ENCODE peak calls at places on chromosomes 11 and 22, in nine cellular contexts. One of them, this sample, is unnamed.

GRCh38 chr22:38657248-38657909 is 941 bp downstream of the CBY1 start:
- DNase-seq in islet precursor cell: peak
- DNase-seq in GF-D8: peak
- DNase-seq in PC-3: peak
- DNase-seq in GM23338: peak
- DNase-seq in activated CD4-positive, CD25-positive, alpha-beta regulatory T cell treated with anti-CD3 and anti-CD28 coated beads, Interleukin-2, amount 50 U/mL, for 72 hours: peak
- DNase-seq in activated T-cell treated with anti-CD3 and anti-CD28 coated beads, Interleukin-2, amount 50 U/mL, for 72 hours: peak
- DNase-seq in anterior cingulate cortex: no peak
- DNase-seq in NCI-H1092: no peak
- DNase-seq in this sample: peak

GRCh38 chr22:43337385-43337784 is 5.8 kb downstream of the SCUBE1 start:
- DNase-seq in PC-3: no peak
- DNase-seq in GF-D8: no peak
- DNase-seq in activated CD4-positive, CD25-positive, alpha-beta regulatory T cell treated with anti-CD3 and anti-CD28 coated beads, Interleukin-2, amount 50 U/mL, for 72 hours: no peak
- DNase-seq in activated T-cell treated with anti-CD3 and anti-CD28 coated beads, Interleukin-2, amount 50 U/mL, for 72 hours: no peak
- DNase-seq in islet precursor cell: no peak
- DNase-seq in NCI-H1092: no peak
- DNase-seq in GM23338: no peak
- DNase-seq in anterior cingulate cortex: no peak
- DNase-seq in this sample: no peak

GRCh38 chr22:39690901-39691620 is 120.5 kb downstream of the CACNA1I start:
- DNase-seq in islet precursor cell: no peak
- DNase-seq in GM23338: peak
- DNase-seq in PC-3: no peak
- DNase-seq in activated CD4-positive, CD25-positive, alpha-beta regulatory T cell treated with anti-CD3 and anti-CD28 coated beads, Interleukin-2, amount 50 U/mL, for 72 hours: no peak
- DNase-seq in GF-D8: no peak
- DNase-seq in NCI-H1092: peak
- DNase-seq in anterior cingulate cortex: peak
- DNase-seq in activated T-cell treated with anti-CD3 and anti-CD28 coated beads, Interleukin-2, amount 50 U/mL, for 72 hours: peak
- DNase-seq in this sample: no peak

GRCh38 chr22:45534339-45535192 is 31.9 kb downstream of the FBLN1 start:
- DNase-seq in activated CD4-positive, CD25-positive, alpha-beta regulatory T cell treated with anti-CD3 and anti-CD28 coated beads, Interleukin-2, amount 50 U/mL, for 72 hours: no peak
- DNase-seq in GF-D8: no peak
- DNase-seq in PC-3: no peak
- DNase-seq in NCI-H1092: peak
- DNase-seq in islet precursor cell: no peak
- DNase-seq in anterior cingulate cortex: no peak
- DNase-seq in activated T-cell treated with anti-CD3 and anti-CD28 coated beads, Interleukin-2, amount 50 U/mL, for 72 hours: no peak
- DNase-seq in GM23338: no peak
- DNase-seq in this sample: no peak

GRCh38 chr11:102191832-102192231 is 81.6 kb downstream of the YAP1 start:
- DNase-seq in GM23338: no peak
- DNase-seq in activated T-cell treated with anti-CD3 and anti-CD28 coated beads, Interleukin-2, amount 50 U/mL, for 72 hours: no peak
- DNase-seq in activated CD4-positive, CD25-positive, alpha-beta regulatory T cell treated with anti-CD3 and anti-CD28 coated beads, Interleukin-2, amount 50 U/mL, for 72 hours: no peak
- DNase-seq in GF-D8: no peak
- DNase-seq in islet precursor cell: no peak
- DNase-seq in anterior cingulate cortex: no peak
- DNase-seq in NCI-H1092: no peak
- DNase-seq in PC-3: no peak
- DNase-seq in this sample: peak

GRCh38 chr11:44992774-44993173 is 42.1 kb upstream of the TP53I11 start:
- DNase-seq in NCI-H1092: no peak
- DNase-seq in activated T-cell treated with anti-CD3 and anti-CD28 coated beads, Interleukin-2, amount 50 U/mL, for 72 hours: no peak
- DNase-seq in anterior cingulate cortex: no peak
- DNase-seq in PC-3: no peak
- DNase-seq in GM23338: no peak
- DNase-seq in activated CD4-positive, CD25-positive, alpha-beta regulatory T cell treated with anti-CD3 and anti-CD28 coated beads, Interleukin-2, amount 50 U/mL, for 72 hours: no peak
- DNase-seq in islet precursor cell: no peak
- DNase-seq in GF-D8: no peak
- DNase-seq in this sample: no peak

GRCh38 chr11:35038211-35038930 is 100.6 kb upstream of the CD44 start:
- DNase-seq in anterior cingulate cortex: no peak
- DNase-seq in GF-D8: no peak
- DNase-seq in GM23338: no peak
- DNase-seq in NCI-H1092: no peak
- DNase-seq in activated CD4-positive, CD25-positive, alpha-beta regulatory T cell treated with anti-CD3 and anti-CD28 coated beads, Interleukin-2, amount 50 U/mL, for 72 hours: no peak
- DNase-seq in islet precursor cell: no peak
- DNase-seq in PC-3: peak
- DNase-seq in activated T-cell treated with anti-CD3 and anti-CD28 coated beads, Interleukin-2, amount 50 U/mL, for 72 hours: peak
- DNase-seq in this sample: no peak

GRCh38 chr11:10600570-10601248 is 32.2 kb upstream of the LYVE1 start:
- DNase-seq in islet precursor cell: peak
- DNase-seq in GF-D8: no peak
- DNase-seq in activated CD4-positive, CD25-positive, alpha-beta regulatory T cell treated with anti-CD3 and anti-CD28 coated beads, Interleukin-2, amount 50 U/mL, for 72 hours: no peak
- DNase-seq in activated T-cell treated with anti-CD3 and anti-CD28 coated beads, Interleukin-2, amount 50 U/mL, for 72 hours: no peak
- DNase-seq in anterior cingulate cortex: no peak
- DNase-seq in PC-3: no peak
- DNase-seq in GM23338: no peak
- DNase-seq in NCI-H1092: no peak
- DNase-seq in this sample: no peak

GRCh38 chr11:75312346-75312745 is 39.1 kb downstream of the ARRB1 start:
- DNase-seq in GM23338: no peak
- DNase-seq in PC-3: no peak
- DNase-seq in activated T-cell treated with anti-CD3 and anti-CD28 coated beads, Interleukin-2, amount 50 U/mL, for 72 hours: no peak
- DNase-seq in GF-D8: no peak
- DNase-seq in anterior cingulate cortex: no peak
- DNase-seq in NCI-H1092: no peak
- DNase-seq in activated CD4-positive, CD25-positive, alpha-beta regulatory T cell treated with anti-CD3 and anti-CD28 coated beads, Interleukin-2, amount 50 U/mL, for 72 hours: no peak
- DNase-seq in islet precursor cell: no peak
- DNase-seq in this sample: no peak

GRCh38 chr11:120280566-120281160 is 40.7 kb downstream of the POU2F3 start:
- DNase-seq in activated CD4-positive, CD25-positive, alpha-beta regulatory T cell treated with anti-CD3 and anti-CD28 coated beads, Interleukin-2, amount 50 U/mL, for 72 hours: no peak
- DNase-seq in GF-D8: no peak
- DNase-seq in anterior cingulate cortex: no peak
- DNase-seq in PC-3: no peak
- DNase-seq in islet precursor cell: no peak
- DNase-seq in NCI-H1092: no peak
- DNase-seq in GM23338: no peak
- DNase-seq in activated T-cell treated with anti-CD3 and anti-CD28 coated beads, Interleukin-2, amount 50 U/mL, for 72 hours: no peak
- DNase-seq in this sample: no peak

GRCh38 chr22:46803936-46804335 is 41.5 kb downstream of the TBC1D22A start:
- DNase-seq in GF-D8: no peak
- DNase-seq in anterior cingulate cortex: no peak
- DNase-seq in NCI-H1092: no peak
- DNase-seq in PC-3: no peak
- DNase-seq in GM23338: no peak
- DNase-seq in activated T-cell treated with anti-CD3 and anti-CD28 coated beads, Interleukin-2, amount 50 U/mL, for 72 hours: no peak
- DNase-seq in activated CD4-positive, CD25-positive, alpha-beta regulatory T cell treated with anti-CD3 and anti-CD28 coated beads, Interleukin-2, amount 50 U/mL, for 72 hours: no peak
- DNase-seq in islet precursor cell: no peak
- DNase-seq in this sample: no peak

GRCh38 chr11:20156280-20156875 is 3.9 kb downstream of the DBX1 start:
- DNase-seq in activated T-cell treated with anti-CD3 and anti-CD28 coated beads, Interleukin-2, amount 50 U/mL, for 72 hours: peak
- DNase-seq in PC-3: no peak
- DNase-seq in GF-D8: no peak
- DNase-seq in anterior cingulate cortex: no peak
- DNase-seq in NCI-H1092: peak
- DNase-seq in islet precursor cell: peak
- DNase-seq in GM23338: peak
- DNase-seq in activated CD4-positive, CD25-positive, alpha-beta regulatory T cell treated with anti-CD3 and anti-CD28 coated beads, Interleukin-2, amount 50 U/mL, for 72 hours: no peak
- DNase-seq in this sample: no peak

GRCh38 chr11:858993-859339 is 16.3 kb downstream of the TSPAN4 start:
- DNase-seq in activated T-cell treated with anti-CD3 and anti-CD28 coated beads, Interleukin-2, amount 50 U/mL, for 72 hours: no peak
- DNase-seq in GM23338: no peak
- DNase-seq in activated CD4-positive, CD25-positive, alpha-beta regulatory T cell treated with anti-CD3 and anti-CD28 coated beads, Interleukin-2, amount 50 U/mL, for 72 hours: no peak
- DNase-seq in islet precursor cell: no peak
- DNase-seq in PC-3: no peak
- DNase-seq in NCI-H1092: no peak
- DNase-seq in GF-D8: no peak
- DNase-seq in anterior cingulate cortex: no peak
- DNase-seq in this sample: no peak

GRCh38 chr11:126391286-126391954 is 35.9 kb downstream of the ST3GAL4 start:
- DNase-seq in PC-3: no peak
- DNase-seq in islet precursor cell: no peak
- DNase-seq in anterior cingulate cortex: no peak
- DNase-seq in GF-D8: peak
- DNase-seq in NCI-H1092: no peak
- DNase-seq in activated CD4-positive, CD25-positive, alpha-beta regulatory T cell treated with anti-CD3 and anti-CD28 coated beads, Interleukin-2, amount 50 U/mL, for 72 hours: no peak
- DNase-seq in GM23338: no peak
- DNase-seq in activated T-cell treated with anti-CD3 and anti-CD28 coated beads, Interleukin-2, amount 50 U/mL, for 72 hours: no peak
- DNase-seq in this sample: no peak

GRCh38 chr22:36423461-36424404 is 36.0 kb upstream of the MYH9 start:
- DNase-seq in PC-3: no peak
- DNase-seq in islet precursor cell: no peak
- DNase-seq in NCI-H1092: no peak
- DNase-seq in GM23338: peak
- DNase-seq in activated CD4-positive, CD25-positive, alpha-beta regulatory T cell treated with anti-CD3 and anti-CD28 coated beads, Interleukin-2, amount 50 U/mL, for 72 hours: no peak
- DNase-seq in activated T-cell treated with anti-CD3 and anti-CD28 coated beads, Interleukin-2, amount 50 U/mL, for 72 hours: no peak
- DNase-seq in anterior cingulate cortex: no peak
- DNase-seq in GF-D8: peak
- DNase-seq in this sample: no peak

GRCh38 chr11:44602810-44603410 is 37.4 kb downstream of the CD82 start:
- DNase-seq in islet precursor cell: no peak
- DNase-seq in GM23338: no peak
- DNase-seq in anterior cingulate cortex: no peak
- DNase-seq in GF-D8: no peak
- DNase-seq in PC-3: no peak
- DNase-seq in activated CD4-positive, CD25-positive, alpha-beta regulatory T cell treated with anti-CD3 and anti-CD28 coated beads, Interleukin-2, amount 50 U/mL, for 72 hours: no peak
- DNase-seq in NCI-H1092: no peak
- DNase-seq in activated T-cell treated with anti-CD3 and anti-CD28 coated beads, Interleukin-2, amount 50 U/mL, for 72 hours: no peak
- DNase-seq in this sample: no peak

GRCh38 chr22:49956418-49956770 is 4.2 kb upstream of the PIM3 start:
- DNase-seq in PC-3: no peak
- DNase-seq in NCI-H1092: no peak
- DNase-seq in anterior cingulate cortex: no peak
- DNase-seq in activated CD4-positive, CD25-positive, alpha-beta regulatory T cell treated with anti-CD3 and anti-CD28 coated beads, Interleukin-2, amount 50 U/mL, for 72 hours: no peak
- DNase-seq in islet precursor cell: no peak
- DNase-seq in GF-D8: no peak
- DNase-seq in activated T-cell treated with anti-CD3 and anti-CD28 coated beads, Interleukin-2, amount 50 U/mL, for 72 hours: no peak
- DNase-seq in GM23338: no peak
- DNase-seq in this sample: no peak

GRCh38 chr11:82899191-82899820 is 924 bp downstream of the PRCP start:
- DNase-seq in PC-3: no peak
- DNase-seq in GF-D8: peak
- DNase-seq in activated CD4-positive, CD25-positive, alpha-beta regulatory T cell treated with anti-CD3 and anti-CD28 coated beads, Interleukin-2, amount 50 U/mL, for 72 hours: no peak
- DNase-seq in activated T-cell treated with anti-CD3 and anti-CD28 coated beads, Interleukin-2, amount 50 U/mL, for 72 hours: peak
- DNase-seq in NCI-H1092: no peak
- DNase-seq in anterior cingulate cortex: no peak
- DNase-seq in GM23338: no peak
- DNase-seq in islet precursor cell: no peak
- DNase-seq in this sample: no peak

GRCh38 chr11:30749268-30749667 is 163.1 kb upstream of the MPPED2 start:
- DNase-seq in NCI-H1092: no peak
- DNase-seq in islet precursor cell: no peak
- DNase-seq in PC-3: no peak
- DNase-seq in GM23338: peak
- DNase-seq in GF-D8: no peak
- DNase-seq in activated T-cell treated with anti-CD3 and anti-CD28 coated beads, Interleukin-2, amount 50 U/mL, for 72 hours: no peak
- DNase-seq in anterior cingulate cortex: no peak
- DNase-seq in activated CD4-positive, CD25-positive, alpha-beta regulatory T cell treated with anti-CD3 and anti-CD28 coated beads, Interleukin-2, amount 50 U/mL, for 72 hours: no peak
- DNase-seq in this sample: no peak

GRCh38 chr11:32792111-32792947 is 2.1 kb downstream of the CCDC73 start:
- DNase-seq in GF-D8: no peak
- DNase-seq in PC-3: peak
- DNase-seq in anterior cingulate cortex: no peak
- DNase-seq in NCI-H1092: no peak
- DNase-seq in islet precursor cell: no peak
- DNase-seq in GM23338: no peak
- DNase-seq in activated CD4-positive, CD25-positive, alpha-beta regulatory T cell treated with anti-CD3 and anti-CD28 coated beads, Interleukin-2, amount 50 U/mL, for 72 hours: no peak
- DNase-seq in activated T-cell treated with anti-CD3 and anti-CD28 coated beads, Interleukin-2, amount 50 U/mL, for 72 hours: no peak
- DNase-seq in this sample: no peak

GRCh38 chr11:131658952-131659351 is 288.5 kb downstream of the NTM start:
- DNase-seq in GM23338: no peak
- DNase-seq in activated CD4-positive, CD25-positive, alpha-beta regulatory T cell treated with anti-CD3 and anti-CD28 coated beads, Interleukin-2, amount 50 U/mL, for 72 hours: no peak
- DNase-seq in anterior cingulate cortex: no peak
- DNase-seq in PC-3: no peak
- DNase-seq in islet precursor cell: peak
- DNase-seq in GF-D8: peak
- DNase-seq in activated T-cell treated with anti-CD3 and anti-CD28 coated beads, Interleukin-2, amount 50 U/mL, for 72 hours: no peak
- DNase-seq in NCI-H1092: no peak
- DNase-seq in this sample: no peak

GRCh38 chr22:18997925-18998315 is 61.8 kb upstream of the PRODH start:
- DNase-seq in NCI-H1092: no peak
- DNase-seq in islet precursor cell: no peak
- DNase-seq in anterior cingulate cortex: peak
- DNase-seq in activated CD4-positive, CD25-positive, alpha-beta regulatory T cell treated with anti-CD3 and anti-CD28 coated beads, Interleukin-2, amount 50 U/mL, for 72 hours: no peak
- DNase-seq in GF-D8: no peak
- DNase-seq in activated T-cell treated with anti-CD3 and anti-CD28 coated beads, Interleukin-2, amount 50 U/mL, for 72 hours: no peak
- DNase-seq in PC-3: no peak
- DNase-seq in GM23338: peak
- DNase-seq in this sample: no peak

GRCh38 chr11:60777572-60777971 is 7.6 kb upstream of the MS4A10 start:
- DNase-seq in GF-D8: no peak
- DNase-seq in activated T-cell treated with anti-CD3 and anti-CD28 coated beads, Interleukin-2, amount 50 U/mL, for 72 hours: no peak
- DNase-seq in anterior cingulate cortex: no peak
- DNase-seq in GM23338: no peak
- DNase-seq in PC-3: peak
- DNase-seq in islet precursor cell: no peak
- DNase-seq in activated CD4-positive, CD25-positive, alpha-beta regulatory T cell treated with anti-CD3 and anti-CD28 coated beads, Interleukin-2, amount 50 U/mL, for 72 hours: no peak
- DNase-seq in NCI-H1092: no peak
- DNase-seq in this sample: peak

GRCh38 chr11:13949876-13950275 is 12.6 kb upstream of the SPON1 start:
- DNase-seq in anterior cingulate cortex: no peak
- DNase-seq in GF-D8: no peak
- DNase-seq in GM23338: no peak
- DNase-seq in NCI-H1092: no peak
- DNase-seq in activated T-cell treated with anti-CD3 and anti-CD28 coated beads, Interleukin-2, amount 50 U/mL, for 72 hours: no peak
- DNase-seq in islet precursor cell: peak
- DNase-seq in PC-3: peak
- DNase-seq in activated CD4-positive, CD25-positive, alpha-beta regulatory T cell treated with anti-CD3 and anti-CD28 coated beads, Interleukin-2, amount 50 U/mL, for 72 hours: no peak
- DNase-seq in this sample: no peak

GRCh38 chr11:59172345-59173079 is 580 bp downstream of the DTX4 start:
- DNase-seq in GF-D8: no peak
- DNase-seq in islet precursor cell: peak
- DNase-seq in GM23338: peak
- DNase-seq in anterior cingulate cortex: no peak
- DNase-seq in activated CD4-positive, CD25-positive, alpha-beta regulatory T cell treated with anti-CD3 and anti-CD28 coated beads, Interleukin-2, amount 50 U/mL, for 72 hours: peak
- DNase-seq in activated T-cell treated with anti-CD3 and anti-CD28 coated beads, Interleukin-2, amount 50 U/mL, for 72 hours: peak
- DNase-seq in NCI-H1092: no peak
- DNase-seq in PC-3: peak
- DNase-seq in this sample: no peak

GRCh38 chr11:130145975-130146776 is 13.4 kb upstream of the ST14 start:
- DNase-seq in GM23338: peak
- DNase-seq in GF-D8: no peak
- DNase-seq in anterior cingulate cortex: no peak
- DNase-seq in activated T-cell treated with anti-CD3 and anti-CD28 coated beads, Interleukin-2, amount 50 U/mL, for 72 hours: no peak
- DNase-seq in activated CD4-positive, CD25-positive, alpha-beta regulatory T cell treated with anti-CD3 and anti-CD28 coated beads, Interleukin-2, amount 50 U/mL, for 72 hours: no peak
- DNase-seq in NCI-H1092: no peak
- DNase-seq in PC-3: peak
- DNase-seq in islet precursor cell: peak
- DNase-seq in this sample: peak

GRCh38 chr22:40651563-40652501 is 15.3 kb upstream of the MRTFA start:
- DNase-seq in GF-D8: peak
- DNase-seq in islet precursor cell: peak
- DNase-seq in anterior cingulate cortex: peak
- DNase-seq in activated T-cell treated with anti-CD3 and anti-CD28 coated beads, Interleukin-2, amount 50 U/mL, for 72 hours: peak
- DNase-seq in GM23338: peak
- DNase-seq in PC-3: peak
- DNase-seq in NCI-H1092: peak
- DNase-seq in activated CD4-positive, CD25-positive, alpha-beta regulatory T cell treated with anti-CD3 and anti-CD28 coated beads, Interleukin-2, amount 50 U/mL, for 72 hours: peak
- DNase-seq in this sample: peak

GRCh38 chr11:63839508-63840355 is 822 bp downstream of the MARK2 start:
- DNase-seq in GM23338: peak
- DNase-seq in PC-3: peak
- DNase-seq in islet precursor cell: no peak
- DNase-seq in NCI-H1092: no peak
- DNase-seq in activated CD4-positive, CD25-positive, alpha-beta regulatory T cell treated with anti-CD3 and anti-CD28 coated beads, Interleukin-2, amount 50 U/mL, for 72 hours: peak
- DNase-seq in GF-D8: peak
- DNase-seq in anterior cingulate cortex: no peak
- DNase-seq in activated T-cell treated with anti-CD3 and anti-CD28 coated beads, Interleukin-2, amount 50 U/mL, for 72 hours: peak
- DNase-seq in this sample: no peak

GRCh38 chr11:121450424-121450823 is 1.7 kb upstream of the SORL1 start:
- DNase-seq in activated CD4-positive, CD25-positive, alpha-beta regulatory T cell treated with anti-CD3 and anti-CD28 coated beads, Interleukin-2, amount 50 U/mL, for 72 hours: no peak
- DNase-seq in NCI-H1092: no peak
- DNase-seq in activated T-cell treated with anti-CD3 and anti-CD28 coated beads, Interleukin-2, amount 50 U/mL, for 72 hours: no peak
- DNase-seq in GF-D8: no peak
- DNase-seq in anterior cingulate cortex: no peak
- DNase-seq in GM23338: no peak
- DNase-seq in islet precursor cell: no peak
- DNase-seq in PC-3: no peak
- DNase-seq in this sample: no peak

GRCh38 chr22:44091021-44091721 is 67.1 kb downstream of the PARVB start:
- DNase-seq in PC-3: peak
- DNase-seq in islet precursor cell: peak
- DNase-seq in GF-D8: no peak
- DNase-seq in anterior cingulate cortex: peak
- DNase-seq in activated T-cell treated with anti-CD3 and anti-CD28 coated beads, Interleukin-2, amount 50 U/mL, for 72 hours: peak
- DNase-seq in activated CD4-positive, CD25-positive, alpha-beta regulatory T cell treated with anti-CD3 and anti-CD28 coated beads, Interleukin-2, amount 50 U/mL, for 72 hours: no peak
- DNase-seq in GM23338: peak
- DNase-seq in NCI-H1092: no peak
- DNase-seq in this sample: no peak

GRCh38 chr22:26556904-26557303 is 33.0 kb downstream of the TPST2 start:
- DNase-seq in activated CD4-positive, CD25-positive, alpha-beta regulatory T cell treated with anti-CD3 and anti-CD28 coated beads, Interleukin-2, amount 50 U/mL, for 72 hours: no peak
- DNase-seq in GM23338: no peak
- DNase-seq in activated T-cell treated with anti-CD3 and anti-CD28 coated beads, Interleukin-2, amount 50 U/mL, for 72 hours: no peak
- DNase-seq in GF-D8: no peak
- DNase-seq in PC-3: no peak
- DNase-seq in islet precursor cell: no peak
- DNase-seq in NCI-H1092: no peak
- DNase-seq in anterior cingulate cortex: no peak
- DNase-seq in this sample: no peak

This sample was measured in renal cortical epithelial cell.